ENCODE peak calls at places on chromosomes 12 and 14, in nine cellular contexts. K, E, H, R, U, L, O, Y and N are unnamed samples. For H3K36me3, the result is how much of the 10 kb centered on the place peaks cover.

GRCh38 chr12:94169495-94169894 is 21.1 kb downstream of the PLXNC1 start:
- DNase-seq in K (no peak), E (no peak), H (no peak), R (no peak), U (no peak), L (no peak), O (no peak), Y (no peak), N (no peak)

GRCh38 chr12:52976574-52977071 is 27.7 kb downstream of the KRT18 start:
- DNase-seq in K (no peak), E (peak), H (no peak), R (no peak), U (no peak), L (peak), O (no peak), Y (no peak), N (no peak)

GRCh38 chr12:64544796-64545382 is 65.4 kb upstream of the RASSF3 start:
- DNase-seq in K (no peak), E (no peak), H (no peak), R (no peak), U (no peak), L (no peak), O (no peak), Y (no peak), N (no peak)

GRCh38 chr12:103373088-103373523 is 122.7 kb downstream of the C12orf42 start:
- DNase-seq in K (no peak), E (no peak), H (no peak), R (no peak), U (no peak), L (no peak), O (no peak), Y (no peak), N (no peak)

GRCh38 chr14:102171173-102172020 is 31.7 kb downstream of the WDR20 start:
- DNase-seq in K (no peak), E (no peak), H (no peak), R (no peak), U (no peak), L (no peak), O (no peak), Y (no peak), N (no peak)

GRCh38 chr14:86942939-86943338 is 1050.0 kb downstream of the GALC start:
- DNase-seq in K (no peak), E (no peak), H (no peak), R (no peak), U (no peak), L (no peak), O (no peak), Y (no peak), N (no peak)

GRCh38 chr14:70018713-70019201 is 139.5 kb downstream of the SMOC1 start:
- DNase-seq in K (no peak), E (peak), H (peak), R (peak), U (peak), L (no peak), O (no peak), Y (no peak), N (no peak)

GRCh38 chr12:95014554-95014953 is 11.1 kb upstream of the NDUFA12 start:
- DNase-seq in K (no peak), E (no peak), H (no peak), R (no peak), U (no peak), L (no peak), O (no peak), Y (no peak), N (no peak)

GRCh38 chr14:67420102-67420739 is 8.3 kb upstream of the PLEK2 start:
- DNase-seq in K (no peak), E (no peak), H (peak), R (no peak), U (no peak), L (no peak), O (no peak), Y (no peak), N (no peak)

GRCh38 chr14:64114166-64114565 is 180.0 kb downstream of the ESR2 start:
- DNase-seq in K (no peak), E (peak), H (no peak), R (no peak), U (peak), L (peak), O (no peak), Y (peak), N (no peak)

GRCh38 chr12:109014984-109015765 is 5.7 kb downstream of the SVOP start:
- DNase-seq in K (no peak), E (no peak), H (no peak), R (no peak), U (peak), L (no peak), O (no peak), Y (no peak), N (no peak)

GRCh38 chr12:4031703-4032291 is 158.6 kb upstream of the PARP11 start:
- DNase-seq in K (no peak), E (peak), H (peak), R (peak), U (peak), L (peak), O (no peak), Y (no peak), N (peak)

GRCh38 chr12:14563051-14563450 is 4.6 kb downstream of the PLBD1 start:
- DNase-seq in K (no peak), E (no peak), H (peak), R (no peak), U (no peak), L (no peak), O (no peak), Y (no peak), N (no peak)

GRCh38 chr12:65510584-65511050 is 232.1 kb downstream of the MSRB3 start:
- DNase-seq in K (no peak), E (peak), H (peak), R (no peak), U (no peak), L (no peak), O (peak), Y (peak), N (no peak)

GRCh38 chr12:43914391-43914790 is 78.5 kb downstream of the TMEM117 start:
- DNase-seq in K (no peak), E (no peak), H (no peak), R (no peak), U (no peak), L (no peak), O (no peak), Y (no peak), N (no peak)

GRCh38 chr12:81797100-81797499 is 38.0 kb upstream of the PPFIA2 start:
- DNase-seq in K (no peak), E (peak), H (no peak), R (no peak), U (no peak), L (no peak), O (no peak), Y (no peak), N (no peak)

GRCh38 chr12:91183565-91183964 is 948 bp upstream of the DCN start:
- DNase-seq in K (no peak), E (no peak), H (no peak), R (no peak), U (no peak), L (no peak), O (no peak), Y (no peak), N (no peak)

DNA sequence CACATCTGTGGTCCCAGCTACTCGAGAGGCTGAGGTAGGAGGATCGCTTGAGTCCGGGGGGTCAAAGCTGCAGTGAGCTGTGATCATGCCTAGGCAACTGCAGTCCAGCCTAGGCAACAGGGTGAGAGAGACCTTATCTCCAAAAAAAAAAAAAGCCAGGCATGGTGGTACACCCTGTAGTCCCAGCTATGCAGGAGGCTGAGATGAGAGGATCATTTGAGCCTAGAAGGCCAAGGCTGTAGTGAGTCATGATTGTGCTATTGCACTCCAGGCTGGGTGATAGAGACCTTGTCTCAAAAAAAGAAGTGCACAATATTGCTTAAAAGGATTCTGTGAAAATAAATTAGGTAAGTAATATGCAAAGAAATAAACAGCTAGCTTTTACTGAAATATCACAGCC is 17.0 kb downstream of the NAA25 start:
- DNase-seq in K (no peak), E (no peak), H (no peak), R (no peak), U (no peak), L (no peak), O (no peak), Y (no peak), N (no peak)
- H3K36me3 ChIP-seq in K (under half), E (under half), H (under half), R (under half), U (under half), L (under half), O (under half), Y (under half), N (half or more)

GRCh38 chr14:77653473-77653872 is 37.0 kb upstream of the SPTLC2 start:
- DNase-seq in K (no peak), E (no peak), H (no peak), R (no peak), U (no peak), L (no peak), O (no peak), Y (no peak), N (no peak)
- TF ChIP-seq CTCF in K (no peak), E (peak), H (no peak), R (no peak), U (no peak), L (peak), O (no peak), Y (no peak), N (peak)

GRCh38 chr12:77032406-77032805 is 33.0 kb downstream of the E2F7 start:
- DNase-seq in K (no peak), E (no peak), H (no peak), R (no peak), U (no peak), L (no peak), O (no peak), Y (no peak), N (no peak)
- H3K36me3 ChIP-seq in K (under half), E (under half), H (under half), R (under half), U (under half), L (under half), O (under half), Y (under half), N (under half)

GRCh38 chr12:124737040-124737419 is 126.6 kb downstream of the SCARB1 start:
- DNase-seq in K (no peak), E (no peak), H (no peak), R (no peak), U (no peak), L (no peak), O (no peak), Y (no peak), N (no peak)

GRCh38 chr12:124736115-124737039 is 127.3 kb downstream of the SCARB1 start:
- DNase-seq in K (no peak), E (no peak), H (no peak), R (no peak), U (no peak), L (no peak), O (no peak), Y (no peak), N (no peak)

GRCh38 chr12:124739953-124740561 is 123.6 kb downstream of the SCARB1 start:
- DNase-seq in K (no peak), E (peak), H (no peak), R (no peak), U (no peak), L (no peak), O (no peak), Y (no peak), N (no peak)

GRCh38 chr12:124738636-124739467 is 124.8 kb downstream of the SCARB1 start:
- DNase-seq in K (no peak), E (peak), H (no peak), R (no peak), U (no peak), L (peak), O (no peak), Y (no peak), N (no peak)

GRCh38 chr12:124737772-124738635 is 125.7 kb downstream of the SCARB1 start:
- DNase-seq in K (no peak), E (no peak), H (no peak), R (no peak), U (peak), L (no peak), O (no peak), Y (no peak), N (no peak)
- TF ChIP-seq CTCF in K (no peak), E (no peak), H (no peak), R (no peak), U (no peak), L (no peak), O (no peak), Y (no peak), N (no peak)

DNA sequence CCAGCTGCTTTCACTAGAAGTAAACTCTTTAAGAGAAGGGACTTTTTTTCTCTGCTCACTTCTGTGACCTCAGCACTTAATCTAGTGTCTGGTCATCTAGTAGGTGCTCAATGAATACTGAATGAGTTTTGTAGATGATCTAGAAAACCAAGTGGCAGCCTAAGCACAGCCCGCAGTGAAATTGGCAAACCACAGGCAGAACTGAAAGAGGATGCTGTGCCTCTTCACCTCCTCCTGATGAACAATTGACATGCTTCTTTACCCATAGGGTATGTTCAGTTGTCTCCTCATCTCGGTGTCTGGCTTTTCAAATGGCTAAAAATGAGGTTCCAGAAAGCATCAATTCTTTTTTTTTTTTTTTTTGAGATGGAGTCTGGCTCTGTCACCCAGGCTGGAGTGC is 399.5 kb downstream of the RMST start:
- DNase-seq in K (no peak), E (no peak), H (no peak), R (no peak), U (no peak), L (no peak), O (no peak), Y (no peak), N (no peak)
- H3K36me3 ChIP-seq in K (under half), E (under half), H (under half), R (under half), U (under half), L (under half), O (under half), Y (under half), N (under half)

DNA sequence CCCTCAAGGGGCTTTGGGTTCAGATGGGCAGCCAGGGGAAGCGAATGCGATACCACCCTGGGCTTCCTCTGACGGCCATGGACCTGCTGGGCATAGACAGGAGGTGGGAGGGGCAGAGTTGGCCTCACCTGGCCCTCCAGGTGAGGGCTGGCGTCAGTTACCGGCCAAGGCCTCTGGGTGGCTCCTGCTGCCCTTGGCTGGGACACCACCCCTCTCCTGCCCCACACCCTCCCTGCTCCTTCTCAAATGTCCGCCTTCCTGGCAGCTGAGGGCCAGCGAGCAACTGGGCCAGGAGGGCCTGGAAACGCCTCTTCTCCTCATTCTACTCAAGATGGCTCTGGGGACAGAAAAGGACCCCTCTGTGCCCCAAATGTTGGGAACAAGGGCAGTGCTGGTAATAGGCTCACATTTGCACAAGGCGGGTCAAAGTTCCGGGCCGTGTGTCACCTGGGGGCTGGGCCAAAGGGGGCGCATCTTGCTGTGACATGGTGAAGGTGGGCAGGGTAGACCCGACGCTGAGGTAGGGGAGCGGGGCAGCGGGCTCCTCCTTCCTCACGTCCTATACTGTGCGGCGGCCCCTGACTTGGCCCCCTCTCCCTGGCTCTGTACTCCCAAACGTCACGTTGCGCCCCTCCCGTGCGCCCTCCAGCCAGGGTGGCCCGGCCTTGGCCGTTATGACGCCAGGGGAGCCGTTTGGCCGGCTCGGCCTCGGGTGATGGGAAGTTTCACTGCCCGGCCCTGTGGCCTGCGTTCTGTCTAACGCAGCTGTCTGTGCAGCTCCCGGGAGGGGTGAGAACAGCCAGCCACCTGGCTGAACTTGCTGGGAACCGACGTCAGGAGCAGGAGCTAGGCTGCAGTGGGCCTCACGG is 18.1 kb upstream of the DLK1 start:
- DNase-seq in K (no peak), E (peak), H (peak), R (no peak), U (no peak), L (no peak), O (peak), Y (no peak), N (peak)
- TF ChIP-seq CTCF in K (no peak), E (no peak), H (peak), R (no peak), U (no peak), L (no peak), O (peak), Y (no peak), N (peak)

GRCh38 chr12:45928309-45928708 is 62.1 kb downstream of the SCAF11 start:
- DNase-seq in K (no peak), E (no peak), H (no peak), R (no peak), U (no peak), L (no peak), O (no peak), Y (no peak), N (no peak)

GRCh38 chr12:45933504-45933903 is 56.9 kb downstream of the SCAF11 start:
- DNase-seq in K (no peak), E (no peak), H (no peak), R (no peak), U (no peak), L (no peak), O (no peak), Y (no peak), N (no peak)

GRCh38 chr12:45934956-45935355 is 55.4 kb downstream of the SCAF11 start:
- DNase-seq in K (no peak), E (no peak), H (no peak), R (no peak), U (no peak), L (no peak), O (no peak), Y (no peak), N (no peak)

GRCh38 chr12:45930369-45930768 is 60.0 kb downstream of the SCAF11 start:
- DNase-seq in K (no peak), E (no peak), H (no peak), R (no peak), U (no peak), L (no peak), O (no peak), Y (no peak), N (no peak)
- H3K36me3 ChIP-seq in K (under half), E (half or more), H (under half), R (under half), U (half or more), L (under half), O (under half), Y (under half), N (half or more)